ENCODE peak calls at places on chromosomes 4 and X, in five cellular contexts. F, G, J, U and W are unnamed samples.

GRCh38 chr4:108787106-108787505 is 24.3 kb upstream of the ETNPPL start:
- DNase-seq in J (no peak), F (no peak), G (no peak), U (no peak), W (no peak)

GRCh38 chr4:2792711-2793577 is at the start of gene SH3BP2:
- DNase-seq in G (peak; percentile 95), F (peak; percentile 94), J (peak; percentile 84), U (peak; percentile 62), W (peak; percentile 81)

GRCh38 chrX:13903405-13903804 is 86.5 kb upstream of the GPM6B start:
- DNase-seq in U (no peak), F (no peak), J (no peak), G (no peak), W (no peak)

GRCh38 chr4:48047896-48048295 is 31.3 kb downstream of the NIPAL1 start:
- DNase-seq in F (peak; percentile 55), J (peak; percentile 29), G (no peak), U (no peak), W (no peak)

GRCh38 chr4:158710814-158711213 is 12.4 kb downstream of the PPID start:
- DNase-seq in U (no peak), F (no peak), J (no peak), G (no peak), W (peak; percentile 1)

GRCh38 chr4:144355809-144356757 is 215.6 kb upstream of the GYPA start:
- DNase-seq in U (peak; percentile 36), J (no peak), F (no peak), G (no peak), W (peak; percentile 96)

GRCh38 chr4:13413719-13414437 is 70.3 kb downstream of the RAB28 start:
- DNase-seq in G (no peak), J (no peak), U (no peak), F (no peak), W (no peak)

GRCh38 chr4:184473515-184474260 is 662 bp downstream of the IRF2 start:
- DNase-seq in G (peak; percentile 81), F (peak; percentile 56), J (peak; percentile 39), U (no peak), W (peak; percentile 26)

GRCh38 chrX:153569475-153569874 is 29.5 kb downstream of the CCNQ start:
- DNase-seq in J (no peak), U (no peak), G (no peak), F (no peak), W (no peak)

GRCh38 chr4:7291372-7292135 is 99.2 kb downstream of the SORCS2 start:
- DNase-seq in G (peak; percentile 91), J (no peak), F (no peak), U (peak; percentile 53), W (no peak)

GRCh38 chr4:42296196-42296595 is 101.1 kb upstream of the SHISA3 start:
- DNase-seq in F (no peak), G (no peak), U (no peak), J (no peak), W (no peak)

GRCh38 chr4:6200922-6201362 is 593 bp upstream of the JAKMIP1 start:
- DNase-seq in G (no peak), U (no peak), F (no peak), J (peak; percentile 35), W (no peak)

DNA sequence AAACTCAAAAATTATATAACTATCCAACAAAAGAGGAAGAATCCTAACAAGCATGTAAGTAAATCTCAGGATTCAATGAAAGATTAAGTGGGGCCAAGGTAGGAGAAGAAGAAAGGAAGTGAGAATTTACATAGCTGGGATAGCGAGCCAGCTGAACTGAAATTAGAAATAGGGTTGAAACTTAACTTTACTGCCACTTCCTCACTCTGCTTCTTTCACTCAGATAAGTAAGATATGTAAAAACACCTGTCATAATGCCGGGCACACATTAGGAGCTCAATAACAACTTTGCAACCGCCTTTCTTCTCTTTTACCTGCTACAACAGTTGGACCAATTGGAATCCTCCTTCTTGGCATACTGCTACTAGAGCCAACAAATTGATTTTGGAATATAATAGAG is 129.4 kb downstream of the CNKSR2 start:
- DNase-seq in J (no peak), F (no peak), U (no peak), G (no peak), W (no peak)
- H3K4me3 ChIP-seq in J (no peak overlapping the region), F (no peak overlapping the region), U (no peak overlapping the region), G (no peak overlapping the region), W (no peak overlapping the region)

GRCh38 chr4:74631338-74631737 is 163.0 kb downstream of the BTC start:
- DNase-seq in G (no peak), U (no peak), F (no peak), J (no peak), W (peak; percentile 42)
- H3K27ac ChIP-seq in G (no peak overlapping the region), U (no peak overlapping the region), F (no peak overlapping the region), J (no peak overlapping the region), W (no peak overlapping the region)

DNA sequence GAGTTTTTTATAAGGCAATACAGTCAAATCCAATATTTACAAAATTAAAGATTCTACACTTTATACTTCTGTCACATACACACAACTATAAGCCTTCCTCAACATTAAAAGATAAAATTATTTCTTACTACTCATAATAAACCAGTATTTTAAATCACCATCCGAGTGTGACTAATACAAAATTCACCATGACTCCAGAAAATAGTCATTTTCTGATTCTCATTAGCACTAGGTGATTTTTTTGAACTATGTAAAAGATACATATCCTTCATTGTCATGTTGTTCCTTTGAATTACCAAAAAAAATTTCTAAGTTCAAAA is 641 bp upstream of the SLC7A11 start:
- DNase-seq in G (no peak), F (no peak), J (no peak), U (no peak), W (no peak)
- H3K4me3 ChIP-seq in G (no peak overlapping the region), F (peak overlapping the region; percentile 11), J (no peak overlapping the region), U (peak overlapping the region; percentile 42), W (peak overlapping the region; percentile 48)

DNA sequence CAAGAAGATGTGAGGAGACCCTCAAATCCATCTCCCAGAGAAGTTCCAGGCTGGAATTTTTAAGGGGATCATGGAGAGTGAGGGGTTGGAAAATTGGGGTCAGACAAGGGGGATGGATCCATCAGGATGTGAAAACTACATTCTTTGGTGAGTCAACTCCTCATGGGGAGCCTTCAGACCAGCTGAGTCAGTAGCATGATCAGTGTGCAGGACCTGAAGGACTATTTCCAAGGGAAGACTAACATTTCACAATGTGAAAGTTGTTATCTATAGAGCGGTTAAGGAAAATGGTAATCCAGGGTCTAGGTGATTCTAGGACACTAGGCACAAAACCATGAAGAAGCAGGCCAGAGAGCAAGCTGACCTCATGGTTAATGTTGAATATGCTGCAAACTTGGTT is 38.6 kb upstream of the CEP135 start:
- DNase-seq in G (no peak), U (no peak), J (no peak), F (no peak), W (no peak)
- H3K27ac ChIP-seq in G (no peak overlapping the region), U (no peak overlapping the region), J (no peak overlapping the region), F (no peak overlapping the region), W (no peak overlapping the region)

DNA sequence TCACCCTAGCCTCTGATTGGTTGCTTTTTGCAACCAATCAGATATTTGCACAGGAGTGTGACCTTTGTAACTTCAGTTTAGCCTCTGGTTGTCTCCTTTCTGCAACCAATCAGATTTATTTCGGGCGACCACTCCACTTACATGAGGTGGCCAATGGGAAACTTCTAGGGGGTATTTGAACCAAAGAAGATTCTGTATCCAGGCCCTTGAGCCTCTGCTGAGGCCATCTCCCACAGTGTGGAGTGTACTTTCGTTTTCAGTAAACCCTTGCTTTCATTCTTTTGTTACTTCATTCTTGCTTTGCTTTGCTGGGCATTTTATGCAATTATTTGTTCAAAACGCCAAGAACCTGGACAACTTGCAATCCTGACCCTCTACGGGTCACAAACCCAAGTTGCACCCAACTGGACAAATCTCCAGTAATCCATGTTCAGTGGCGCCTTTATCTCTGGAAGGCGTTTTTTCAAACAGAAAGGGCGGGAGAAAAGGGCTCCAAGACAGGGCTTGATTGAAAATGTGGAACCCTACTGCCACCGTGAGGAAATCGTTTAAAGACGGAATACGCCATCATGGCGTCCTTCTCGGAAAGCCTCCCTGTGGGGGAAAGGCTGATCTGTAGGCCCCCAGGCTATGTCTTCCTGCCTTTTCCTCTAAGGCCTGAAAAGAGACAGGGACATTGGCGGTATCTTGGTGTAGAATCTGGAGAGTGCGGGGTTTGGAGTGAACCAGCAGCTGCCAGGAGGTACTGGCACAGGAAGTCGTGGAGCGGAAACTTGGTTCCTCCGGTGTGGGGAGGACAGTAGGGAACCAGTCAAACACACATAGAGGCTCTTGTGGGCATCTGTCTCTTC is 184.6 kb downstream of the OR13H1 start:
- DNase-seq in G (no peak), J (peak; percentile 87), F (peak; percentile 46), U (no peak), W (no peak)
- H3K4me3 ChIP-seq in G (peak overlapping the region; percentile 19), J (no peak overlapping the region), F (peak overlapping the region; percentile 54), U (no peak overlapping the region), W (no peak overlapping the region)

DNA sequence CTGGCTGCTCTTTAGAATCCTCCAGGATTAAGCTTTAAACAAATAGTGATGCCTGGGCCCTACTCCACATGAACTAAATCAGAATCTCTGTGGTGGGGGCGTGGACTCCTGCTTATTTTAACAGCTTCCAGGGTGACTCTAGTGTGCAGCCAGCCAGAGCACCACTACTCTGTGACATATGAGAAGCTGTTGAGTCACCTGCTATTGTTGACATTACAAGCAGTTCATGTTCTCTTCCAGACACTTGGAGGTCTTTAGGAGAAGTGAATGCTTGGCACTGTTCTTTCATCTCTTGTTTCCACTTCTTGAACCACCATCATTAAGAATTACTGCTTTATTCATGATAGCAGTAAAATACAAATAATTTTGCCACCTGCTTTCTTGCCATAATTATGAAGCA is 426 bp upstream of the C4orf51 start:
- DNase-seq in J (peak; percentile 40), U (no peak), G (no peak), F (no peak), W (peak; percentile 72)
- H3K27ac ChIP-seq in J (peak overlapping the region; percentile 24), U (no peak overlapping the region), G (no peak overlapping the region), F (no peak overlapping the region), W (no peak overlapping the region)

DNA sequence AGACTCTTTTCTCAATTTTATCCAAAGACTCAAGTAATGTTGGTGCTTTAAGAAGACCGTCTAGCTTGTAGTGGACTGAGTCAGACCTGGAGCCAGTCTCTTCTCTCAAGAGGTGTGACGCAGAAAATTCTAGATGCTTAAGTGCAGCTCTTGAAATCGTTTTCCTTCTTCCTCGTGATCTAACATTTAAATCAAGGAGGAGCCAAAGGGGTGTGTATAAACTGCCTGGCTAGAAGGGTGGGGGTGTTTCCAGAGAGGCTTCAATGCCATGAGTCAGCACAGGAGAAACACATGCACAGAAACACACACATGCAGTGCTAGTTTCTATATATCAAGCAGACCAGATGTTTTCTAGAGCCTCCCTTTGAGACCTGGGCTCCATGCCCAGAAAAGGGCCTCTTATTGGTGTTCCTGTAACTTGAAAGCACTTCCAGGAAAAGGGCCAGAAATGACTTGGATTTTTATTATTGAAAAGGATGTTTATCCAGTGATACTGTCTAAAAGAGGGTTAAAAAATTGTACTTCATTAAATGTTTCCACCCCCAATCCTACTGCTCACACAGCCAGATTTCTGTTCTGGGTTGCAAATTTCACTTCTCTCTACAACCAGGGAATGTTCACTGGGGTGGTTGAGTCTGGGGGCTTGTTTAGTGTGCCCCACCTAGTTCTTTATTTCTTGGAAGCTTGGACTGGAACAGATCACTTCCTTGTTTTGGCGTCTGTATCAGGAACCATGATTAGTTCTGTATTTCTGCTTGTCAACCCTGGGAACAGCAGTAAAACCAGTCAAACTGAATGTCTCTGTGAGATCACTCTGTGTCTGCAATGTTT is at the start of gene CLIC2:
- DNase-seq in G (no peak), U (peak; percentile 9), J (no peak), F (no peak), W (no peak)
- H3K4me3 ChIP-seq in G (no peak within 1 kb of the TSS), U (peak within 1 kb of the TSS; percentile 40), J (no peak within 1 kb of the TSS), F (no peak within 1 kb of the TSS), W (no peak within 1 kb of the TSS)